ENCODE peak calls at places on chromosome 2, in nine cellular contexts. D is IMR-90, L is hepatocyte, E is mesendoderm, X is substantia nigra, T is stomach, Z is breast epithelium, P is PC-9, F is RWPE1. J is an unnamed sample.

GRCh38 chr2:240786871-240787311 is 33.1 kb downstream of the KIF1A start:
- DNase-seq in E (no peak), T (no peak), X (no peak), D (no peak), F (no peak), Z (no peak), L (no peak), P (no peak), J (no peak)

GRCh38 chr2:186862869-186863709 is 14.1 kb upstream of the ZSWIM2 start:
- DNase-seq in D (peak; percentile 35), F (peak; percentile 36), E (peak; percentile 28), X (no peak), Z (no peak), P (no peak), L (peak; percentile 32), T (no peak), J (no peak)

GRCh38 chr2:189254268-189254883 is 74.8 kb upstream of the COL5A2 start:
- DNase-seq in X (no peak), L (peak; percentile 39), F (peak; percentile 76), T (no peak), P (no peak), E (peak; percentile 8), D (peak; percentile 71), Z (peak; percentile 28), J (peak; percentile 64)

GRCh38 chr2:10504370-10504993 is 56.4 kb upstream of the ODC1 start:
- DNase-seq in Z (peak; percentile 16), X (no peak), E (no peak), T (peak; percentile 11), F (no peak), L (peak; percentile 2), D (no peak), P (no peak), J (no peak)

GRCh38 chr2:58677763-58678162 is 436.6 kb upstream of the FANCL start:
- DNase-seq in P (no peak), F (no peak), X (no peak), T (no peak), Z (no peak), D (no peak), L (no peak), E (no peak), J (no peak)

GRCh38 chr2:35204881-35205280 is 1150.7 kb upstream of the CRIM1 start:
- DNase-seq in D (no peak), Z (no peak), F (no peak), L (no peak), T (no peak), P (no peak), X (no peak), E (no peak), J (no peak)

GRCh38 chr2:62292190-62292589 is 96.3 kb downstream of the B3GNT2 start:
- DNase-seq in X (no peak), D (peak; percentile 11), T (peak; percentile 60), L (no peak), Z (peak; percentile 59), E (no peak), P (peak; percentile 26), F (no peak), J (no peak)

GRCh38 chr2:240876475-240877251 is 8.0 kb downstream of the AGXT start:
- DNase-seq in P (no peak), F (no peak), X (no peak), E (no peak), Z (no peak), T (peak; percentile 69), D (no peak), L (peak; percentile 58), J (no peak)

GRCh38 chr2:69208023-69208595 is 178.9 kb downstream of the GFPT1 start:
- DNase-seq in D (no peak), P (no peak), X (no peak), E (no peak), Z (no peak), F (no peak), L (no peak), T (no peak), J (no peak)

GRCh38 chr2:232997749-232998665 is 15.0 kb downstream of the NGEF start:
- DNase-seq in L (no peak), F (no peak), X (no peak), Z (no peak), E (no peak), D (no peak), P (no peak), T (no peak), J (no peak)
- H3K27ac ChIP-seq in L (no peak overlapping the region), F (no peak overlapping the region), X (no peak overlapping the region), Z (no peak overlapping the region), E (no peak overlapping the region), D (no peak overlapping the region), P (no peak overlapping the region), T (no peak overlapping the region), J (no peak overlapping the region)

DNA sequence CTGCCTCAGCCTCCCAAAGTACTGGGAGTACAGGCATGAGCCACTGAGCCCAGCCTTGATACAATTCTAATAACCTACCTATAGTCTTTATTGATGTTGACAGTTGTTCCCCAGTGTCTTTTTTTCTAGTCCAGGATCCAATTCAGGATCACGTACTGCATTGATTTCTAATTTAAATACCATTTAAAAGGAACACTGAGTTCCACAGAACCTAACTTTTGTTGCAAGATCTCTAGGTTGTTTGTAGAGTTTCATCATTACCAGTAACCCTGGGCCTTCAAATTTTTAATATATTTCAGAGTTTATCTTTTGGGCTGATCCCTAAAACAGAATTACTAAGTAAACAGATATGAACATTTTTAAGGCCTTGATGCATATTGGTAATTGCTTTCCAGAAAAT is 21.1 kb upstream of the TMBIM1 start:
- DNase-seq in E (no peak), D (no peak), P (no peak), Z (no peak), T (no peak), F (no peak), L (no peak), X (no peak), J (no peak)
- H3K27ac ChIP-seq in E (no peak overlapping the region), D (no peak overlapping the region), P (peak overlapping the region; percentile 49), Z (no peak overlapping the region), T (peak overlapping the region; percentile 67), F (no peak overlapping the region), L (peak overlapping the region; percentile 96), X (no peak overlapping the region), J (no peak overlapping the region)

GRCh38 chr2:137966043-137966442 is 1.8 kb downstream of the HNMT start:
- DNase-seq in F (no peak), L (no peak), X (no peak), Z (no peak), P (no peak), E (no peak), D (no peak), T (no peak), J (no peak)

GRCh38 chr2:137969418-137969765 is 5.1 kb downstream of the HNMT start:
- DNase-seq in P (no peak), X (no peak), E (no peak), D (peak; percentile 95), L (no peak), Z (peak; percentile 32), T (peak; percentile 32), F (peak; percentile 51), J (peak; percentile 46)

GRCh38 chr2:137968477-137969417 is 4.5 kb downstream of the HNMT start:
- DNase-seq in E (no peak), F (no peak), D (no peak), T (no peak), Z (no peak), L (no peak), P (no peak), X (no peak), J (no peak)

GRCh38 chr2:137967042-137967441 is 2.8 kb downstream of the HNMT start:
- DNase-seq in L (no peak), T (no peak), Z (no peak), P (no peak), E (no peak), F (no peak), X (no peak), D (no peak), J (no peak)

DNA sequence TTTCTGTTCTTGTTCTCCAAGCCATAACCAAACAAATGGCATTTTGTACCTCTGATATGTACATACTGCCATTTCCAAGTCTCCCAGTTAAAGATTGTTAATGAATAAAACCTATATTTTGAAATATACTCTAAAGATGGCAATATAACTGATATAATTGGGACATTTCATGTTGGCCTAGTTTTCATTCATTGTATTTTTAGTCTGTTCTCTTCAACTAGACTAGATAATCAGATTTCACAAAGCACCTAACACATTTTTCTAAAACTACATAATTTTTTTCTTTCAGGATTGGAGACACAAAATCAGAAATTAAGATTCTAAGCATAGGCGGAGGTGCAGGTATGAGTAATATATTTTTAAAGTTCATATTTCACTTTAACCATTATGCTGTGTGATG is 5.6 kb downstream of the HNMT start:
- DNase-seq in Z (no peak), F (no peak), P (no peak), D (no peak), L (no peak), E (no peak), T (no peak), X (no peak), J (no peak)
- H3K27ac ChIP-seq in Z (peak overlapping the region; percentile 38), F (no peak overlapping the region), P (peak overlapping the region; percentile 80), D (no peak overlapping the region), L (no peak overlapping the region), E (no peak overlapping the region), T (no peak overlapping the region), X (no peak overlapping the region), J (peak overlapping the region; percentile 71)

GRCh38 chr2:83827618-83828017 is 631.5 kb downstream of the SUCLG1 start:
- DNase-seq in X (no peak), F (no peak), T (no peak), L (no peak), P (no peak), E (peak; percentile 5), D (no peak), Z (no peak), J (no peak)

GRCh38 chr2:83817511-83817910 is 641.6 kb downstream of the SUCLG1 start:
- DNase-seq in P (no peak), D (no peak), F (no peak), L (no peak), X (no peak), E (peak; percentile 32), T (no peak), Z (no peak), J (no peak)

GRCh38 chr2:83826601-83827000 is 632.5 kb downstream of the SUCLG1 start:
- DNase-seq in D (no peak), L (no peak), Z (no peak), T (no peak), X (no peak), E (no peak), P (no peak), F (no peak), J (no peak)

GRCh38 chr2:83823238-83823637 is 635.8 kb downstream of the SUCLG1 start:
- DNase-seq in F (no peak), P (no peak), X (no peak), E (no peak), L (no peak), Z (no peak), T (peak; percentile 42), D (no peak), J (no peak)
- H3K27ac ChIP-seq in F (no peak overlapping the region), P (no peak overlapping the region), X (no peak overlapping the region), E (no peak overlapping the region), L (no peak overlapping the region), Z (no peak overlapping the region), T (no peak overlapping the region), D (no peak overlapping the region), J (no peak overlapping the region)